ENCODE peak calls at places on chromosomes 4 and X, in four cellular contexts. One of them, this sample, is unnamed.

GRCh38 chrX:101287402-101287801 is 3.7 kb downstream of the TAF7L start:
- DNase-seq in heart left ventricle: no peak
- DNase-seq in body of pancreas: peak; percentile 1
- DNase-seq in psoas muscle: no peak
- DNase-seq in this sample: no peak

GRCh38 chrX:153770606-153771175 is 6.6 kb downstream of the PLXNB3 start:
- DNase-seq in heart left ventricle: no peak
- DNase-seq in body of pancreas: no peak
- DNase-seq in psoas muscle: no peak
- DNase-seq in this sample: no peak

GRCh38 chr4:3656441-3657376 is 109.5 kb upstream of the ADRA2C start:
- DNase-seq in heart left ventricle: no peak
- DNase-seq in body of pancreas: no peak
- DNase-seq in psoas muscle: no peak
- DNase-seq in this sample: no peak

GRCh38 chr4:150047546-150047945 is 30.7 kb upstream of the DCLK2 start:
- DNase-seq in heart left ventricle: no peak
- DNase-seq in psoas muscle: no peak
- DNase-seq in body of pancreas: no peak
- DNase-seq in this sample: no peak

GRCh38 chrX:31658360-31658759 is 586.5 kb upstream of the FTHL17 start:
- DNase-seq in heart left ventricle: no peak
- DNase-seq in psoas muscle: no peak
- DNase-seq in body of pancreas: no peak
- DNase-seq in this sample: no peak

GRCh38 chr4:186693159-186693815 is 30.4 kb downstream of the FAT1 start:
- DNase-seq in psoas muscle: peak; percentile 60
- DNase-seq in body of pancreas: peak; percentile 74
- DNase-seq in heart left ventricle: peak; percentile 68
- DNase-seq in this sample: peak; percentile 84

GRCh38 chr4:46329118-46329976 is 60.6 kb downstream of the GABRA2 start:
- DNase-seq in psoas muscle: no peak
- DNase-seq in body of pancreas: peak; percentile 62
- DNase-seq in heart left ventricle: no peak
- DNase-seq in this sample: no peak

GRCh38 chr4:145538636-145539035 is 57.0 kb downstream of the SMAD1 start:
- DNase-seq in psoas muscle: no peak
- DNase-seq in body of pancreas: no peak
- DNase-seq in heart left ventricle: no peak
- DNase-seq in this sample: no peak

GRCh38 chrX:68754406-68754805 is 74.4 kb upstream of the EFNB1 start:
- DNase-seq in heart left ventricle: no peak
- DNase-seq in psoas muscle: no peak
- DNase-seq in body of pancreas: no peak
- DNase-seq in this sample: no peak

DNA sequence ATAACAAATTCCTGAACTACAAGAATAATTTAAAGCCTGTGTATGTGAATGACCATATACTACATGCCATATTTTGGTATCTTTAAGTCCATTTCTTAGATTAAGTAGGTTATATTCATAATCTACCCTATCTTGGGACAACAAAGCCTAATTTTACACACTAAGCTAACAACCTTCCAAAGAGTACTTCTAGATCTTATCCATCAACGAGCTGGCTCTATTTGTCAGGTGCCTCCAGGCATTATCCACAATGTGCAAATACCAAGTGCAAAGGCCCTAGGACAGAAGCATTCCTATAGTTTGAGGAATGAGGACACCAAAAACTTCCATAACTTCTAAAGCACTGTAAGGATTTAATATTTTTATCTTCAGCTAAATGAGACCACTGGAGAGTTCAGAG is 3.5 kb downstream of the SLBP start:
- DNase-seq in body of pancreas: no peak
- DNase-seq in heart left ventricle: no peak
- DNase-seq in psoas muscle: no peak
- DNase-seq in this sample: no peak
- H3K4me3 ChIP-seq in body of pancreas: no peak overlapping the region
- H3K4me3 ChIP-seq in heart left ventricle: no peak overlapping the region
- H3K4me3 ChIP-seq in psoas muscle: no peak overlapping the region
- H3K4me3 ChIP-seq in this sample: no peak overlapping the region

GRCh38 chrX:65706041-65706828 is 38.8 kb downstream of the MSN start:
- DNase-seq in body of pancreas: peak; percentile 37
- DNase-seq in psoas muscle: peak; percentile 54
- DNase-seq in heart left ventricle: peak; percentile 65
- DNase-seq in this sample: peak; percentile 60

GRCh38 chrX:65697915-65698796 is 30.7 kb downstream of the MSN start:
- DNase-seq in heart left ventricle: peak; percentile 69
- DNase-seq in psoas muscle: peak; percentile 37
- DNase-seq in body of pancreas: peak; percentile 57
- DNase-seq in this sample: peak; percentile 76

GRCh38 chrX:65707153-65707552 is 39.7 kb downstream of the MSN start:
- DNase-seq in heart left ventricle: no peak
- DNase-seq in body of pancreas: no peak
- DNase-seq in psoas muscle: no peak
- DNase-seq in this sample: no peak

GRCh38 chrX:65705439-65705838 is 38.0 kb downstream of the MSN start:
- DNase-seq in heart left ventricle: no peak
- DNase-seq in psoas muscle: no peak
- DNase-seq in body of pancreas: no peak
- DNase-seq in this sample: no peak

GRCh38 chrX:65702956-65703355 is 35.5 kb downstream of the MSN start:
- DNase-seq in heart left ventricle: no peak
- DNase-seq in body of pancreas: no peak
- DNase-seq in psoas muscle: no peak
- DNase-seq in this sample: no peak
- H3K4me1 ChIP-seq in heart left ventricle: peaks cover 95% of the 10 kb centered on the region
- H3K4me1 ChIP-seq in body of pancreas: peaks cover 6% of the 10 kb centered on the region
- H3K4me1 ChIP-seq in psoas muscle: peaks cover 26% of the 10 kb centered on the region
- H3K4me1 ChIP-seq in this sample: peaks cover 43% of the 10 kb centered on the region

DNA sequence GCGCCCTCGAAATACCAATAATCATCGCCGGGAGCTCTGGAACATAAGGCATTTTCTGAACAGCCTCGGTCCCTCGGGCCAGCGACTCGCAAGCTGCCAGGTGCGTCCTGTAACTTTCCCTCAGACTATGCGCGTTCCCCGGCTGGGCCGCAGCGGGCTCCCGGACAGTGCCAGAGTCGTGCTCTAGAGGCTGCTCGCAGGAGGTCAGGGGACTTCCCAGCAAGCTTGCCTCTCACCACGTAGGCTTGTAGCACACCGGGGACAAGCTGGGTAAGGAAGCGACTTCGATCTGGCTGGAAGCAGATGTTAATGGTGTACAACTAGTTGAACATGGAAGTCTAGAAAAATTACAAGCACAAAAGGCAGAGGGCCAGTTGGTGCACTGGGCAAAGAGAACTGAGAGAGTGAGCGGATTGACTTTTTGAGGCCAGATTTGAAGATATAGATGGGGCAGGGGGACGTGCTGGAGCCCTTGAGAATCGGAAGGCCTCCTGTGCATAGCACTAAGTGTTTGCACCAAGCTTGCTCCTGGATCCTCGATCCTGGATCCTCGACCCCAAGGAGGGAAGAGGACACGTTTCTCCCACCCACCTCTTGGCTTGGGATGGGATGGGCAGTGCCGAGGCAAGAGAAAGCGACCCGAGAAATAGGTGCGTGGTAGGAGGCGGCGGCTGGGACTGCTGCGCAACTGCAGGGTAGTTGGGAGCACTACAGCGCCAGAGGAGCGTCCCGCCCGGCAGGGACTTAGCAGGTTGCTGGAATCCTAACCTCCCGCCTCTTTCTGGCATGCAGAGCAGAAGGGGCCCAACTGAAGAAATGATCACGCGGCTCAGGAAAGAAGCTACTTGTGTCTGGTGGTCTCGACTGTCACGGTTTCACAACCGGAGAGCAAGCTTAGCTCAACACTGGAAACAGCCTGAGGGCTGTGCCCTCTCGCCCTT is 19.9 kb upstream of the ZIC3 start:
- DNase-seq in body of pancreas: no peak
- DNase-seq in heart left ventricle: no peak
- DNase-seq in psoas muscle: no peak
- DNase-seq in this sample: no peak
- H3K27ac ChIP-seq in body of pancreas: no peak overlapping the region
- H3K27ac ChIP-seq in heart left ventricle: no peak overlapping the region
- H3K27ac ChIP-seq in psoas muscle: no peak overlapping the region
- H3K27ac ChIP-seq in this sample: no peak overlapping the region

DNA sequence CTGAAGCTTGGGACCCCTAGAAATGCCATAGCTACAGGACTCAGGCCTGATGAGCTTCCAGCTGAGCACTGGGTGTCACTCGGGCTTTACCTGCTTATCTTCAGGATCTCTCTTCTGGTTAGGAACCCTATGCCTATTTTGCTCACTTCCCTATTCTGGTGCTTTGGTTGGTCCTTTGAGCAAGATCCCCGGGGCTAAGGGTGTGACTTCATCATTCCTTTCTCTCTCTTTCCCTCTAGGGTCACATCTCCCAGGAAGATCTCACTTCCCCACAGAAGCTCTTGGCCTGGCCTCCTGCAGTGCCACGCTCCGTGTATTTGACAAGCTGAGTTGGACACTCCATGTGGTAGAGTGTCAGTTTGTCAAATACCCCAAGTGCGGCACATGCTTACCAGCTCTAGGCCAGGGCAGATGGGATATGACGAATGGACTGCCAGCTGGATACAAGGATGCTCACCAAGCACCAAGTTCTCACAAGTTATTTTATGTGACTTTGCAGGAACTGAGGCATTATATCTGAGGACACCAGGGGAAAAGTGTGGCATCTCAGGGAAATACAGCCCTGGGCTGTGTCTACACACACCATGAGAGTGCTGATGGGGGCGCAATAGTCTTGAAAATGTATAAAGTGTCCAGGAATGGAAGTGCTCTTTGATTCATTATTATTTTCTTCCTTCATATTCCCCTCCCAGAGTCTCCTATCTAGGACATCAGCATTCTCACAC is 21.1 kb downstream of the VSIG4 start:
- DNase-seq in psoas muscle: no peak
- DNase-seq in body of pancreas: no peak
- DNase-seq in heart left ventricle: no peak
- DNase-seq in this sample: no peak
- H3K4me3 ChIP-seq in psoas muscle: no peak overlapping the region
- H3K4me3 ChIP-seq in body of pancreas: no peak overlapping the region
- H3K4me3 ChIP-seq in heart left ventricle: no peak overlapping the region
- H3K4me3 ChIP-seq in this sample: no peak overlapping the region

DNA sequence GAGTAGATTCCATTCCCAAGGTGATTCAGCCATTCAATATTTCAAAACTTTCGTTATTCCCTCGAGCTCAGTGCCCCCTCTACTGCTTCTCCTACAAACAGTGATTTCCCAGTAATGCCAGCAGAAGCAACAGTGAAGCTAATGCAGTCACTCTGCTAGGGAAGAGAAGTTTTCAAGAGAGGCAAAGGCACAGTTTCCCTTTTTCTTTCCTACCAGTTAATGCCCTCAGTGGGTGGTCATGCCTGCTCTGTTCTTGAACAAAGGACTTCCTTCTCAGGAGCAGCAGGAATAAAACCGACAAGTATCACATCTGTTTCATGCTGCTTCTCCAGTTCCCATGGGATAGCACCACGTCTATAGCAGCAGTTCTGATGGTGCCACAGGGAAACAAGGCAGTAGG is 317.2 kb downstream of the TENM3 start:
- DNase-seq in psoas muscle: no peak
- DNase-seq in body of pancreas: no peak
- DNase-seq in heart left ventricle: no peak
- DNase-seq in this sample: no peak
- H3K4me1 ChIP-seq in psoas muscle: peaks cover 9% of the 10 kb centered on the region
- H3K4me1 ChIP-seq in body of pancreas: no peaks in the 10 kb centered on the region
- H3K4me1 ChIP-seq in heart left ventricle: no peaks in the 10 kb centered on the region
- H3K4me1 ChIP-seq in this sample: no peaks in the 10 kb centered on the region

DNA sequence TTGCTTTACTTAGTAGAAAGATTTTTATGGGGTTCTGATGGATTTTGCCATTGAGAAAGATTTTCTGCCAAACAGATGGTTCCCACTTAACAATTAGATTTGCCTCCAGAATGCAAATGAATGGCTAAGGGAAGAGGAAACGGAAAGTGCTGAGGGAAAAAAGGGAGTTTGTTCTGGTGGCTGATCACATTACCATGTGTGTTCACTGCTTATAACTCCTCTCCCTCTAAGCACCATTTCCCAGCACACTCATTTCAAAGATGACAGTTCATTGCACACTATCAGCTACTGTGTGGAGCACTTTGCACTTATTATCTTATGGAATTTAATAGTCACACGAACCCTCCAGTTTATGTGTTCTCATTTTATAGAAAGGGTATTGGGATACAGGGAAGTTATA is 68.0 kb upstream of the GRID2 start:
- DNase-seq in heart left ventricle: no peak
- DNase-seq in body of pancreas: no peak
- DNase-seq in psoas muscle: no peak
- DNase-seq in this sample: no peak
- H3K27ac ChIP-seq in heart left ventricle: no peak overlapping the region
- H3K27ac ChIP-seq in body of pancreas: no peak overlapping the region
- H3K27ac ChIP-seq in psoas muscle: no peak overlapping the region
- H3K27ac ChIP-seq in this sample: no peak overlapping the region

DNA sequence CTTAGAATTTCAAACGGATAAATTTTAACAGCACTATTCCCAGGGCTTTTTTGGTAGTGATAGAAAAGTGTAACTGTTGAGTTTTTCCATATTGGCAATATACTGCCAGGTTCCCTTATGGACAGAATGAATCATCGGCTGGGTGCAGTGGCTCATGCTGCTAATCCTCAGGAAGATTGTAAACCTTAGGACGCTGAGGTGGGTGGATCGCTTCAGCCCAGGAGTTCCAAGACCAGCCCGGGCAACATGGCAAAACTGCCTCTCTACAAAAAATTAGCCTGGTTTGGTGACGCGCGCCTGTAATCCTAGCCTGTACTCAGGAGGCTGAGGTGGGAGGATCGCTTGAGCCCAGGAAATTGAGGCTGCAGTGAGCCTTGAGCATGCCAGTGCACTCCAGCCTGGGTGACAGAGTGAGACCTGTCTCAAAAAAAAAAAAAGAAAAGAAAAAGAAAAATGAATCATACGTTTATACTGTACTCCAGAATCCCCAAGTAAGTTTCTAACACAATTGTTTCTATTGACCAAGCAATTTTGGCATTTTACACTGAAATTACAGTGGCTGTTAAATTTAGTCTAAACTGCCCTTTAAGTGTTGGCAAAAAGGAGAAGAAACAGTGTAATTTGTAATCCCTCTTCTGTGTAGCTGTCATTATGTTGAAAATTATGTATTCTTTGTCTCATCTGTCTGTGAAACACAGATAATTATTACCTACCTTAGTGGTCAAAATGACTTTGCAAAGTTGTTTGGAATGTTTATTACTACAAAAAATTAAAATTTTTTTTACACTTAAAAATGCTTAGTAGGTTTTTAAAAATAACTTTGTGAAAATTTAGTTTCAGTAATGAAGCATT is 1.8 kb downstream of the SLC30A9 start:
- DNase-seq in heart left ventricle: no peak
- DNase-seq in body of pancreas: no peak
- DNase-seq in psoas muscle: no peak
- DNase-seq in this sample: no peak
- H3K4me3 ChIP-seq in heart left ventricle: no peak overlapping the region
- H3K4me3 ChIP-seq in body of pancreas: no peak overlapping the region
- H3K4me3 ChIP-seq in psoas muscle: peak overlapping the region; percentile 90
- H3K4me3 ChIP-seq in this sample: no peak overlapping the region

DNA sequence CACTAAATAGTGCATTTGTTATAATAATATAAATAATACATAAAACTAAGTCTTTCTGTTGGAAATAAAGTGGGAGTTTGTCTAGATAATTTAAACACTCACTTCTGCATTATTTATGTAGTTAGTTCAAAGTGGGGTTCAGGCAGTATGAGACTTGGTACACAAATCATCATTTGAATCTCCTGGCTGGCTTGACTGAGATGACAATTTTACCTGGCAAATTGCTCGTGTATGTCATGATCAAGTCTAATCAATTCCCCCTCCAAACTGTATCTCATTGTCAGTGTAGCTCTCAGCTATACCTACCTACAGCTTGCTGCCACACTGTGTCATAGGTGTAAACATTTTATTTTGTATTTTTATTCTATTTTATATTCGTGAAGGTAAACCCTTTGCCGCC is 563.4 kb upstream of the TENM3 start:
- DNase-seq in heart left ventricle: no peak
- DNase-seq in psoas muscle: no peak
- DNase-seq in body of pancreas: no peak
- DNase-seq in this sample: no peak
- H3K4me1 ChIP-seq in heart left ventricle: no peaks in the 10 kb centered on the region
- H3K4me1 ChIP-seq in psoas muscle: no peaks in the 10 kb centered on the region
- H3K4me1 ChIP-seq in body of pancreas: no peaks in the 10 kb centered on the region
- H3K4me1 ChIP-seq in this sample: no peaks in the 10 kb centered on the region